ENCODE peak calls at places on chromosomes 7 and 10, in six cellular contexts. L is CD8-positive, alpha-beta T cell; W is AG04450; E is astrocyte of the cerebellum; G is foreskin fibroblast; K is fibroblast of mammary gland. Q is an unnamed sample.

GRCh38 chr7:131238260-131238940 is 89.3 kb upstream of the MKLN1 start:
- DNase-seq in E (no peak), L (no peak), W (no peak), G (peak), K (peak), Q (peak)

GRCh38 chr10:126022841-126023240 is 126.5 kb downstream of the FANK1 start:
- DNase-seq in G (no peak), L (no peak), K (no peak), E (no peak), W (no peak), Q (no peak)

GRCh38 chr7:70935854-70936253 is 196.1 kb upstream of the GALNT17 start:
- DNase-seq in E (no peak), W (no peak), K (no peak), G (no peak), L (no peak), Q (no peak)

GRCh38 chr10:27223964-27224363 is 16.6 kb downstream of the ACBD5 start:
- DNase-seq in K (peak), E (no peak), G (peak), L (peak), W (no peak), Q (no peak)

GRCh38 chr10:31353574-31353973 is 34.6 kb downstream of the ZEB1 start:
- DNase-seq in E (peak), G (peak), K (peak), L (no peak), W (no peak), Q (peak)

GRCh38 chr7:74288034-74288881 is 949 bp upstream of the CLIP2 start:
- DNase-seq in W (no peak), E (no peak), L (no peak), K (peak), G (no peak), Q (no peak)

GRCh38 chr10:22334414-22335203 is 10.7 kb upstream of the SPAG6 start:
- DNase-seq in E (no peak), K (no peak), W (no peak), L (no peak), G (no peak), Q (no peak)

GRCh38 chr7:128940494-128941322 is 3.0 kb downstream of the IRF5 start:
- DNase-seq in G (no peak), L (no peak), E (no peak), K (no peak), W (no peak), Q (no peak)

GRCh38 chr10:4771554-4772201 is 54.3 kb upstream of the AKR1E2 start:
- DNase-seq in K (peak), L (no peak), G (peak), E (no peak), W (peak), Q (no peak)

GRCh38 chr7:139619367-139619657 is 95.8 kb downstream of the CLEC2L start:
- DNase-seq in W (peak), L (no peak), K (peak), G (peak), E (peak), Q (no peak)

GRCh38 chr10:95341716-95342130 is 50.9 kb upstream of the PDLIM1 start:
- DNase-seq in L (no peak), W (no peak), E (no peak), K (peak), G (peak), Q (no peak)

GRCh38 chr10:80144302-80145131 is 12.0 kb downstream of the PLAC9 start:
- DNase-seq in K (no peak), L (peak), G (no peak), E (no peak), W (no peak), Q (no peak)

GRCh38 chr10:35641430-35642015 is 573 bp downstream of the FZD8 start:
- DNase-seq in K (peak), G (peak), L (no peak), W (no peak), E (no peak), Q (no peak)

GRCh38 chr10:33334839-33335549 is 527 bp upstream of the NRP1 start:
- DNase-seq in W (peak), G (peak), L (no peak), E (peak), K (peak), Q (no peak)
- TF ChIP-seq CTCF in W (peak), G (peak), L (no peak), E (peak), K (peak), Q (peak)

DNA sequence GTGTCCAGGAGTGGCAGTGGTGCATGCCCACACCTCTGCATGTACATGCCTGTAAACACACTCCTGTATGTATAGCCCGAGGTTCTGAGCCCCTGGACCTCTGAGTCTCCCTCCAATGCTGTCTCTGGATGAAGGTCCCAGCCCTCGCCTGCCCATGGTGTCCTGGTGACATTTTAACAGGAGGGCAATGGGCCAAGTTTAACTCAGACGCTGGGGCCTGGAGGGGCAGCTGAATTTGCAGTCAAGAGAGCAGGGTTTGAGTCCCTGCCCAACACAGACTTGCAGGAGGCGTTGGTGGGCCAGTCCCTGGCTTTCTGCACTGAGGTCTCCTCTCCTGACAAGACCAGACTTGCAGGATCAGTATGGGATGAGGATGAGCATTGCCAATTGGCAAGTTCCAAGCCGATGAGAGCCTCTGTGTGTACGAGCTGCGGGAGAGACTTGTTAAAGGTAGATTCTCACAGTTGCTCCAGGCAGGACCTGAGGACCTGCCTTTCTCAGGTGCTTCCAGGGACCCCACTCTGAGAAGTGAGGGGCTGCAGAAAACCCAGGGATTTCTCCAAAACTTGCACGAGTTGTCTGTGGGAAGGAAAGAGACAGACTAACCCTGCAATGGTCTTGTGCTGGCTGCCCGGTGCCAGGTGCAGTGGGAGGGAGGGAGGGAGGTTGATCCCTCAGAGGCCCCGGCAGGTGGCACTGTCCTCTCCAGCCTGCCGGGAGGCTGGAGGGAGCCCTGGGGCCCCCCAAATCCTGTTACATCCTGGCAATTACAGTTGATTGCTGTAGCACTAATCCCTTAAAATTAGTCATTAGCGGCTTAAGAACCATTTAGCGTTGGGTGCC is 142.0 kb downstream of the ELFN1 start:
- DNase-seq in W (no peak), K (no peak), E (no peak), L (no peak), G (no peak), Q (no peak)
- TF ChIP-seq CTCF in W (peak), K (peak), E (peak), L (no peak), G (no peak), Q (peak)

DNA sequence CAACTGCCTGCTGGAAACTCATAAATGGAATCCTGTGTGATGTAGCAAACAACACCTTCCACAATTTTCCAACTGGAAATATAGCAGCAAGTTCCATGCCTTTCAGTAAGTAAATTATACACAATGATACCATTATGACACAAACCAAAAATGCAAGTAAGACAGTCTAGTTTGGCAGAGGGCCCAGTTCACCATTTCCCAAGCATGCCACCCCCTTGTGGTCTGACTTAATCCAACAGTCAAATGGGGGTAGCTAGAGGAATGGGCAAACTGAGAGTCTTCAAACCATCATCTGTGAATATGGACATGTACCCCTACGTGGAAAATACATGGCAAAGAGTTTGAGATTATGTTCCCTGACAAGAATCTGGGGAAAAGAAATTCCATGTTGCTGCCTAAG is 137.6 kb upstream of the VWC2 start:
- DNase-seq in G (no peak), K (no peak), E (no peak), L (no peak), W (no peak), Q (no peak)
- TF ChIP-seq CTCF in G (no peak), K (no peak), E (no peak), L (no peak), W (no peak), Q (peak)

GRCh38 chr10:100670368-100670767 is 75.0 kb upstream of the PAX2 start:
- DNase-seq in W (no peak), G (no peak), L (no peak), K (no peak), E (no peak), Q (no peak)

GRCh38 chr10:100668001-100668400 is 77.4 kb upstream of the PAX2 start:
- DNase-seq in E (no peak), W (no peak), L (no peak), K (no peak), G (no peak), Q (no peak)

GRCh38 chr10:100672199-100672598 is 73.2 kb upstream of the PAX2 start:
- DNase-seq in G (no peak), L (no peak), W (no peak), K (no peak), E (no peak), Q (no peak)

GRCh38 chr10:100669616-100670015 is 75.8 kb upstream of the PAX2 start:
- DNase-seq in G (no peak), E (no peak), K (no peak), W (no peak), L (no peak), Q (no peak)

GRCh38 chr10:100670828-100671479 is 74.4 kb upstream of the PAX2 start:
- DNase-seq in L (peak), G (no peak), W (no peak), E (no peak), K (no peak), Q (no peak)
- TF ChIP-seq CTCF in L (peak), G (peak), W (peak), E (peak), K (peak), Q (peak)

GRCh38 chr7:126443951-126444350 is 808.8 kb downstream of the GRM8 start:
- DNase-seq in G (no peak), W (no peak), E (no peak), K (no peak), L (no peak), Q (no peak)

GRCh38 chr7:126449621-126450268 is 803.0 kb downstream of the GRM8 start:
- DNase-seq in W (no peak), K (no peak), L (no peak), G (no peak), E (no peak), Q (no peak)

GRCh38 chr7:126445991-126446390 is 806.8 kb downstream of the GRM8 start:
- DNase-seq in E (no peak), K (no peak), L (no peak), G (no peak), W (no peak), Q (no peak)

GRCh38 chr7:126450269-126450671 is 802.5 kb downstream of the GRM8 start:
- DNase-seq in E (no peak), K (no peak), W (no peak), L (no peak), G (no peak), Q (no peak)

GRCh38 chr7:126447984-126448383 is 804.8 kb downstream of the GRM8 start:
- DNase-seq in K (no peak), G (no peak), E (no peak), L (no peak), W (no peak), Q (no peak)
- TF ChIP-seq CTCF in K (no peak), G (no peak), E (no peak), L (no peak), W (no peak), Q (no peak)

GRCh38 chr7:45662018-45662417 is 87.8 kb downstream of the ADCY1 start:
- DNase-seq in E (no peak), K (no peak), G (no peak), L (peak), W (no peak), Q (no peak)

GRCh38 chr7:45665172-45665571 is 91.0 kb downstream of the ADCY1 start:
- DNase-seq in E (no peak), G (no peak), K (no peak), L (peak), W (no peak), Q (no peak)

GRCh38 chr7:45662540-45663166 is 88.5 kb downstream of the ADCY1 start:
- DNase-seq in W (no peak), K (no peak), L (peak), G (no peak), E (no peak), Q (no peak)

GRCh38 chr7:45663965-45664623 is 89.9 kb downstream of the ADCY1 start:
- DNase-seq in W (no peak), E (no peak), K (no peak), L (peak), G (no peak), Q (no peak)

DNA sequence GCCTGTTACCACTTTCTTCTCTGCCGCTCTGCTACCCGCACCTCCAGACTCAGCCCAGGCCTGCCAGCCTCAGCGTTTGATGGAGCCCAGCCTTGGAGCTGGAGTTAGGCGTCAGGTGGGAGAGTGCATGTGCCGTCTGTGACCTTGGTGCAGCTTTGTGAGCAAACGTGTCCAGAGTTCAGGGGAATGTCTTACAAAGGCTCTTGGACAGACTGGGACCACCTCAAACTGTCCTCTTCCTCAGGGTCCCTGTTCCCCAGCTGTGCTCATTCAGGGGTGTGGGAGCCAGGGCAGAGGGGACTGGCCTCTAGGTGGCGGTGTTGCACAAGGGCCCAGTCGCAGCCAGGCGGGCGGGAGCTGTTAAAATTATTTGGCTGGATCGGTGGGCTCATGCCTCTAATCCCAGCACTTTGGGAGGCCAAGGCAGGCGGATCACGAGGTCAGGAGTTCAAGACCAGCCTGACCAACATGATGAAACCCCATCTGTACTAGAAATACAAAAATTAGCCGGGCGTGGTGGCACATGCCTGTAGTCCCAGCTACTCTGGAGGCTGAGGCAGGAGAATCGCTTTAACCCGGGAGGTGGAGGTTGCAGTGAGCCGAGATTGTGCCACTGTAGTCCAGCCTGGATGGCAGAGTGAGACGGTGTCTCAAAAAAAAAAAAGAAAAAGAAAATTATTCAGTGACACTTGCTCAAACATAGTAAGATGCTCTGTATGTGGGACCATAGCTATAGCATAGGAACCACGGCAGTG is 89.2 kb downstream of the ADCY1 start:
- DNase-seq in G (no peak), E (no peak), L (peak), W (no peak), K (peak), Q (no peak)
- TF ChIP-seq CTCF in G (peak), E (peak), L (no peak), W (peak), K (peak), Q (peak)

GRCh38 chr10:120997313-120998102 is 146.3 kb downstream of the WDR11 start:
- DNase-seq in L (no peak), G (no peak), W (no peak), K (no peak), E (no peak), Q (no peak)

GRCh38 chr10:120998251-120998650 is 147.1 kb downstream of the WDR11 start:
- DNase-seq in W (no peak), K (no peak), G (no peak), L (no peak), E (no peak), Q (no peak)

GRCh38 chr10:120998782-120999285 is 147.7 kb downstream of the WDR11 start:
- DNase-seq in L (no peak), W (no peak), G (no peak), K (no peak), E (no peak), Q (no peak)

GRCh38 chr10:121002586-121003205 is 151.5 kb downstream of the WDR11 start:
- DNase-seq in G (no peak), E (no peak), L (no peak), K (no peak), W (no peak), Q (no peak)

GRCh38 chr10:120999868-121000267 is 148.7 kb downstream of the WDR11 start:
- DNase-seq in L (no peak), G (no peak), E (no peak), W (no peak), K (no peak), Q (no peak)
- TF ChIP-seq CTCF in L (no peak), G (no peak), E (no peak), W (no peak), K (no peak), Q (peak)

GRCh38 chr7:18903676-18904075 is 213.8 kb downstream of the TWIST1 start:
- DNase-seq in G (peak), W (no peak), L (no peak), E (no peak), K (peak), Q (no peak)

GRCh38 chr7:18902892-18903291 is 214.5 kb downstream of the TWIST1 start:
- DNase-seq in G (no peak), K (no peak), L (no peak), W (no peak), E (no peak), Q (no peak)

GRCh38 chr7:18901351-18901750 is 216.1 kb downstream of the TWIST1 start:
- DNase-seq in E (no peak), G (no peak), W (no peak), L (no peak), K (no peak), Q (no peak)

GRCh38 chr7:18901881-18902280 is 215.6 kb downstream of the TWIST1 start:
- DNase-seq in L (no peak), G (no peak), E (no peak), K (no peak), W (no peak), Q (no peak)

DNA sequence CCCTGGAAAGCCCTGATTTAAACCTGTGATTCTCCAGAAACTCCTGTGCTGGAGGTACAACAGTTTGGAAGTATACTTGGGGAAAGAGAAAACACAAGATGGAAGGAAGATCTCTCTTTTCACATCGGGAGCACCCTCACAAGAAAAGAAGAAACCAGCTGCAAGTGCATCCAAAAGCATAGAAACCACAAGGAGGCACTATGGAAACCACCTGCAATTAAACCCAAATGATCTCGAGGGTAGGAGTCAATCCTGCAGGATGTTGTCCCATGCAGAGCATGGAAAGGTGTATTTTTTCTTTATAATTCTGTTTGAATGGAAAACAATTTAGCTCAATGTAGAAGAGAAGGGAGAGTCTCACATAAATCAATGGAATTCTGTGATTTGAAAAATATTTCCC is 210.5 kb downstream of the TWIST1 start:
- DNase-seq in L (no peak), W (no peak), E (no peak), G (no peak), K (no peak), Q (no peak)
- TF ChIP-seq CTCF in L (no peak), W (no peak), E (no peak), G (no peak), K (peak), Q (no peak)

DNA sequence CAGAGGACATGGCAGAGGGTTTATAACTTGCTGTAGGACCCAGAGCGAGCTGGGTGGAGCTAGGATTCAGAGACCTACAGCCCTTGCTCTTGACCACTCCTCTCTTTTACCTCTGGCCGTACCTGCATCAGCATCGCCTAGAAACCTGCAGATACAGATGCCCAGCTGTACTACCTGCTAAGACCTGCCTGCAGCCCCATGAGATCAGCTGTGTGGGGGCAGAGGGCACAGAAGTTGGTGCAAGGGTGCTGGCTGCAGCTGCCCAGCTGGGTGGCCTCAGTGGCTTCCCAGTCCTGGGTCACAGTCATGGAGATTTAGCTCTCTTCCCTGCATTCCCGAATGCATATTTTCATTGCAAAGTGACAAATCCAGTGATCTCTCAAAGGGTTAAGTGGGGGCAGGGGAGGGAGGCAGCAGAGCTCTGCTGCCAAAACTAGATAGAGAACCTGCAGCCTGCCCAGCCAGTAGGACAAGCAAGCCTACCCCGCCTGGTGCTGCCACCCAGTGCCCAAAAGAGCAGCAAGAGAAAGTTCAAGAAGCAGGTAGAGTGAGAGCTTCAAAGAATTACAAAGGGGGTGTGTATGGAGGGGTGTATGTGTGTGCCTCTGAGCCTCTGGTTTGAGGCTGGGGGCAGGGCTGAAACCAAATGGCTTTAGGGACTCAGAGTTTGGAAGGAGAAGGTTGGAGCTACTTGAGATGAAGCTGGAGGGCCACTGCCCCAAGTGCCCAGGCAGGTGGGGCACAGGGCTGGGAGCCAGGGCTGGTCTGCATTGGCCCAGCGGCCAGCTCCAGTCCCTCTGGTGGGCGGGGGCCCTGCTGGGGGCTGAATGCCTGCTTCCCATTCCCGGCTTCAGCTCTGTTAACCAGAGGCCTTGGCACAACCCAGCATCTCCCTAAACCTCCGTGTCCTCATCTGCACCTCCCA is 6.8 kb downstream of the FAM241B start:
- DNase-seq in L (peak), G (no peak), W (no peak), K (no peak), E (no peak), Q (no peak)
- TF ChIP-seq CTCF in L (no peak), G (peak), W (peak), K (peak), E (peak), Q (peak)

Q was measured in epithelial cell of proximal tubule.